ENCODE peak calls at places on chromosomes 12 and 14, in eight cellular contexts. One of them, this sample, is unnamed.
A peak's percentile ranks its signal among the peaks of the same experiment; 100 is the strongest.

GRCh38 chr12:93938317-93938716 is 210.1 kb upstream of the PLXNC1 start:
- DNase-seq in type B pancreatic cell: no peak
- DNase-seq in fibroblast of lung: no peak
- DNase-seq in AG04450: no peak
- DNase-seq in dorsolateral prefrontal cortex: no peak
- DNase-seq in pancreas: no peak
- DNase-seq in Calu3: no peak
- DNase-seq in thyroid gland: no peak
- DNase-seq in this sample: no peak

GRCh38 chr12:94643585-94643984 is 6.8 kb downstream of the TMCC3 start:
- DNase-seq in fibroblast of lung: no peak
- DNase-seq in type B pancreatic cell: no peak
- DNase-seq in pancreas: no peak
- DNase-seq in AG04450: no peak
- DNase-seq in Calu3: no peak
- DNase-seq in dorsolateral prefrontal cortex: no peak
- DNase-seq in thyroid gland: no peak
- DNase-seq in this sample: no peak

GRCh38 chr12:31387466-31387865 is 61.5 kb upstream of the SINHCAF start:
- DNase-seq in dorsolateral prefrontal cortex: peak; percentile 49
- DNase-seq in AG04450: no peak
- DNase-seq in Calu3: no peak
- DNase-seq in pancreas: no peak
- DNase-seq in thyroid gland: no peak
- DNase-seq in type B pancreatic cell: no peak
- DNase-seq in fibroblast of lung: no peak
- DNase-seq in this sample: no peak

GRCh38 chr14:72752034-72752412 is 141.9 kb downstream of the DPF3 start:
- DNase-seq in dorsolateral prefrontal cortex: no peak
- DNase-seq in type B pancreatic cell: no peak
- DNase-seq in Calu3: no peak
- DNase-seq in pancreas: no peak
- DNase-seq in AG04450: no peak
- DNase-seq in thyroid gland: no peak
- DNase-seq in fibroblast of lung: no peak
- DNase-seq in this sample: no peak

GRCh38 chr14:69506241-69506595 is 21.7 kb downstream of the PLEKHD1 start:
- DNase-seq in type B pancreatic cell: no peak
- DNase-seq in thyroid gland: no peak
- DNase-seq in Calu3: no peak
- DNase-seq in dorsolateral prefrontal cortex: no peak
- DNase-seq in AG04450: no peak
- DNase-seq in fibroblast of lung: no peak
- DNase-seq in pancreas: no peak
- DNase-seq in this sample: no peak

GRCh38 chr12:26271889-26272492 is 76.6 kb downstream of the SSPN start:
- DNase-seq in type B pancreatic cell: no peak
- DNase-seq in fibroblast of lung: peak; percentile 86
- DNase-seq in pancreas: peak; percentile 87
- DNase-seq in thyroid gland: peak; percentile 83
- DNase-seq in AG04450: peak; percentile 86
- DNase-seq in dorsolateral prefrontal cortex: no peak
- DNase-seq in Calu3: peak; percentile 91
- DNase-seq in this sample: no peak

GRCh38 chr12:46983959-46984833 is 95.2 kb upstream of the PCED1B start:
- DNase-seq in type B pancreatic cell: no peak
- DNase-seq in dorsolateral prefrontal cortex: no peak
- DNase-seq in thyroid gland: no peak
- DNase-seq in Calu3: peak; percentile 20
- DNase-seq in fibroblast of lung: peak; percentile 75
- DNase-seq in AG04450: peak; percentile 29
- DNase-seq in pancreas: no peak
- DNase-seq in this sample: no peak

GRCh38 chr12:113259499-113259953 is 38.3 kb downstream of the TPCN1 start:
- DNase-seq in thyroid gland: peak; percentile 91
- DNase-seq in fibroblast of lung: peak; percentile 62
- DNase-seq in type B pancreatic cell: no peak
- DNase-seq in dorsolateral prefrontal cortex: peak; percentile 39
- DNase-seq in Calu3: no peak
- DNase-seq in AG04450: no peak
- DNase-seq in pancreas: peak; percentile 53
- DNase-seq in this sample: no peak

GRCh38 chr12:57111046-57111698 is at the start of gene STAT6:
- DNase-seq in type B pancreatic cell: no peak
- DNase-seq in fibroblast of lung: peak; percentile 90
- DNase-seq in AG04450: no peak
- DNase-seq in dorsolateral prefrontal cortex: no peak
- DNase-seq in pancreas: peak; percentile 79
- DNase-seq in thyroid gland: peak; percentile 80
- DNase-seq in Calu3: peak; percentile 81
- DNase-seq in this sample: peak; percentile 64

GRCh38 chr12:106840217-106840616 is 65.7 kb downstream of the RIC8B start:
- DNase-seq in thyroid gland: peak; percentile 43
- DNase-seq in dorsolateral prefrontal cortex: no peak
- DNase-seq in type B pancreatic cell: no peak
- DNase-seq in Calu3: peak; percentile 36
- DNase-seq in AG04450: peak; percentile 30
- DNase-seq in fibroblast of lung: peak; percentile 46
- DNase-seq in pancreas: no peak
- DNase-seq in this sample: no peak

GRCh38 chr12:91327889-91328288 is 145.3 kb upstream of the DCN start:
- DNase-seq in AG04450: no peak
- DNase-seq in fibroblast of lung: peak; percentile 65
- DNase-seq in Calu3: no peak
- DNase-seq in dorsolateral prefrontal cortex: no peak
- DNase-seq in type B pancreatic cell: no peak
- DNase-seq in pancreas: no peak
- DNase-seq in thyroid gland: no peak
- DNase-seq in this sample: no peak

GRCh38 chr12:110012659-110013058 is 13.4 kb downstream of the ANKRD13A start:
- DNase-seq in AG04450: no peak
- DNase-seq in fibroblast of lung: no peak
- DNase-seq in pancreas: no peak
- DNase-seq in dorsolateral prefrontal cortex: no peak
- DNase-seq in type B pancreatic cell: no peak
- DNase-seq in thyroid gland: no peak
- DNase-seq in Calu3: no peak
- DNase-seq in this sample: no peak

GRCh38 chr12:110010853-110011835 is 11.9 kb downstream of the ANKRD13A start:
- DNase-seq in fibroblast of lung: no peak
- DNase-seq in AG04450: no peak
- DNase-seq in thyroid gland: peak; percentile 68
- DNase-seq in dorsolateral prefrontal cortex: no peak
- DNase-seq in Calu3: no peak
- DNase-seq in pancreas: no peak
- DNase-seq in type B pancreatic cell: no peak
- DNase-seq in this sample: no peak

GRCh38 chr12:110020956-110021355 is 21.7 kb downstream of the ANKRD13A start:
- DNase-seq in thyroid gland: no peak
- DNase-seq in dorsolateral prefrontal cortex: no peak
- DNase-seq in Calu3: no peak
- DNase-seq in pancreas: no peak
- DNase-seq in AG04450: no peak
- DNase-seq in type B pancreatic cell: no peak
- DNase-seq in fibroblast of lung: no peak
- DNase-seq in this sample: no peak

GRCh38 chr12:110012137-110012536 is 12.9 kb downstream of the ANKRD13A start:
- DNase-seq in dorsolateral prefrontal cortex: no peak
- DNase-seq in Calu3: peak; percentile 34
- DNase-seq in pancreas: no peak
- DNase-seq in AG04450: no peak
- DNase-seq in type B pancreatic cell: no peak
- DNase-seq in thyroid gland: peak; percentile 97
- DNase-seq in fibroblast of lung: peak; percentile 35
- DNase-seq in this sample: peak; percentile 60

GRCh38 chr12:110015132-110015531 is 15.9 kb downstream of the ANKRD13A start:
- DNase-seq in type B pancreatic cell: no peak
- DNase-seq in AG04450: no peak
- DNase-seq in Calu3: no peak
- DNase-seq in dorsolateral prefrontal cortex: no peak
- DNase-seq in thyroid gland: no peak
- DNase-seq in fibroblast of lung: no peak
- DNase-seq in pancreas: no peak
- DNase-seq in this sample: no peak
- TF ChIP-seq CTCF in type B pancreatic cell: no peak
- TF ChIP-seq CTCF in AG04450: no peak
- TF ChIP-seq CTCF in Calu3: no peak
- TF ChIP-seq CTCF in dorsolateral prefrontal cortex: no peak
- TF ChIP-seq CTCF in thyroid gland: no peak
- TF ChIP-seq CTCF in fibroblast of lung: no peak
- TF ChIP-seq CTCF in pancreas: no peak
- TF ChIP-seq CTCF in this sample: no peak

GRCh38 chr12:109302358-109302757 is 6.7 kb downstream of the FOXN4 start:
- DNase-seq in thyroid gland: no peak
- DNase-seq in Calu3: no peak
- DNase-seq in AG04450: no peak
- DNase-seq in fibroblast of lung: no peak
- DNase-seq in pancreas: no peak
- DNase-seq in dorsolateral prefrontal cortex: no peak
- DNase-seq in type B pancreatic cell: no peak
- DNase-seq in this sample: no peak
- TF ChIP-seq CTCF in thyroid gland: no peak
- TF ChIP-seq CTCF in Calu3: peak; percentile 36
- TF ChIP-seq CTCF in AG04450: no peak
- TF ChIP-seq CTCF in fibroblast of lung: no peak
- TF ChIP-seq CTCF in pancreas: no peak
- TF ChIP-seq CTCF in dorsolateral prefrontal cortex: no peak
- TF ChIP-seq CTCF in type B pancreatic cell: peak; percentile 32
- TF ChIP-seq CTCF in this sample: no peak

GRCh38 chr14:71536927-71537772 is 395.1 kb upstream of the RGS6 start:
- DNase-seq in fibroblast of lung: no peak
- DNase-seq in pancreas: no peak
- DNase-seq in type B pancreatic cell: no peak
- DNase-seq in Calu3: no peak
- DNase-seq in AG04450: no peak
- DNase-seq in dorsolateral prefrontal cortex: no peak
- DNase-seq in thyroid gland: no peak
- DNase-seq in this sample: no peak

GRCh38 chr14:71539660-71540285 is 392.5 kb upstream of the RGS6 start:
- DNase-seq in type B pancreatic cell: no peak
- DNase-seq in dorsolateral prefrontal cortex: peak; percentile 56
- DNase-seq in Calu3: no peak
- DNase-seq in fibroblast of lung: no peak
- DNase-seq in AG04450: no peak
- DNase-seq in thyroid gland: no peak
- DNase-seq in pancreas: no peak
- DNase-seq in this sample: no peak

GRCh38 chr14:71538949-71539659 is 393.1 kb upstream of the RGS6 start:
- DNase-seq in AG04450: no peak
- DNase-seq in pancreas: no peak
- DNase-seq in thyroid gland: no peak
- DNase-seq in dorsolateral prefrontal cortex: no peak
- DNase-seq in Calu3: no peak
- DNase-seq in fibroblast of lung: peak; percentile 77
- DNase-seq in type B pancreatic cell: no peak
- DNase-seq in this sample: no peak

GRCh38 chr14:71536015-71536535 is 396.2 kb upstream of the RGS6 start:
- DNase-seq in AG04450: no peak
- DNase-seq in dorsolateral prefrontal cortex: no peak
- DNase-seq in pancreas: no peak
- DNase-seq in fibroblast of lung: no peak
- DNase-seq in thyroid gland: no peak
- DNase-seq in Calu3: no peak
- DNase-seq in type B pancreatic cell: no peak
- DNase-seq in this sample: no peak

DNA sequence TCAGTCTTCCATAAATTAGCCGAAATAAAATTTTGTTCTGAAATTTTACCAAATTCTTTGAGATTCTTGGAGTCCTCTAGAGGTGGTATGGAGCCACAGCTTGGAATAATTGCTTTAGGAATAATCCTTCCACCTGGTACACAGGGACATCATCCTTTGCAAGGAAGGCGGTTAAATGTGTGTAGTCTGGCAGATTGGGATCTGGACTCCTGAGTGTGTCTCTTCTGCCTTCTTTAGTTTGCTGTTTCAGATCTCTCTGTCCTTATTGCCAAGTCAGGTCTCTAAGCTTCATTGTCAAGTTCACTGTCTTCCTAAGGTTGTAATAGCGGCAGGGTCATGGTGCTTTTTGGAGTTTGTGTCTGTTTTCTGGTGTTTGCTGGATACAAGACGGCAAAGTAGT is 393.9 kb upstream of the RGS6 start:
- DNase-seq in pancreas: no peak
- DNase-seq in thyroid gland: no peak
- DNase-seq in AG04450: no peak
- DNase-seq in dorsolateral prefrontal cortex: no peak
- DNase-seq in type B pancreatic cell: no peak
- DNase-seq in Calu3: no peak
- DNase-seq in fibroblast of lung: no peak
- DNase-seq in this sample: no peak
- TF ChIP-seq CTCF in pancreas: no peak
- TF ChIP-seq CTCF in thyroid gland: no peak
- TF ChIP-seq CTCF in AG04450: no peak
- TF ChIP-seq CTCF in dorsolateral prefrontal cortex: no peak
- TF ChIP-seq CTCF in type B pancreatic cell: no peak
- TF ChIP-seq CTCF in Calu3: no peak
- TF ChIP-seq CTCF in fibroblast of lung: no peak
- TF ChIP-seq CTCF in this sample: no peak

GRCh38 chr12:65672441-65672840 is 151.8 kb upstream of the HMGA2 start:
- DNase-seq in Calu3: no peak
- DNase-seq in pancreas: no peak
- DNase-seq in dorsolateral prefrontal cortex: no peak
- DNase-seq in AG04450: no peak
- DNase-seq in type B pancreatic cell: no peak
- DNase-seq in fibroblast of lung: no peak
- DNase-seq in thyroid gland: no peak
- DNase-seq in this sample: no peak

GRCh38 chr12:65673291-65673690 is 151.0 kb upstream of the HMGA2 start:
- DNase-seq in pancreas: no peak
- DNase-seq in fibroblast of lung: no peak
- DNase-seq in thyroid gland: no peak
- DNase-seq in AG04450: no peak
- DNase-seq in Calu3: no peak
- DNase-seq in type B pancreatic cell: no peak
- DNase-seq in dorsolateral prefrontal cortex: no peak
- DNase-seq in this sample: no peak

GRCh38 chr12:65675141-65675621 is 149.1 kb upstream of the HMGA2 start:
- DNase-seq in AG04450: peak; percentile 56
- DNase-seq in dorsolateral prefrontal cortex: no peak
- DNase-seq in type B pancreatic cell: no peak
- DNase-seq in Calu3: no peak
- DNase-seq in pancreas: no peak
- DNase-seq in fibroblast of lung: peak; percentile 93
- DNase-seq in thyroid gland: no peak
- DNase-seq in this sample: no peak

GRCh38 chr12:65670775-65671174 is 153.5 kb upstream of the HMGA2 start:
- DNase-seq in Calu3: no peak
- DNase-seq in type B pancreatic cell: no peak
- DNase-seq in dorsolateral prefrontal cortex: no peak
- DNase-seq in AG04450: no peak
- DNase-seq in fibroblast of lung: no peak
- DNase-seq in pancreas: no peak
- DNase-seq in thyroid gland: no peak
- DNase-seq in this sample: no peak

DNA sequence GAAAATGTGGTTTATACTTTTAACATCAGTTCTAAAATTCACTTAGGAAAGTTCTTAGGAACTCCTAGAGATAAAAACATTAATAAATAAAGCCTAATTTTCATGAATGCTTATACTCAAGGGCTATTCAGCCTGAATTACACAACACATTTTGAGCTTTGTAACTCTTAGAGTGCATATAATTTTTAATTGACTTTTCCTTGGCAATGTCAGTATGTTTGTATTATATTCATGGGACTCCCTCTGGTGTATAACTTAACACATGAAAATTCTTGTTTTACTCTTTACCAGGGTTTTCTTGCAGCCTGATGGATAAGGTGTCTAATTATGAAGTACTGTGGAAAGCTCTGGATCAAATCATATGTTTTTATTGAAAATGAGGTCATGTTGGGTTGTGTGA is 150.6 kb upstream of the HMGA2 start:
- DNase-seq in type B pancreatic cell: no peak
- DNase-seq in fibroblast of lung: peak; percentile 77
- DNase-seq in pancreas: no peak
- DNase-seq in dorsolateral prefrontal cortex: no peak
- DNase-seq in AG04450: no peak
- DNase-seq in thyroid gland: no peak
- DNase-seq in Calu3: no peak
- DNase-seq in this sample: no peak
- TF ChIP-seq CTCF in type B pancreatic cell: no peak
- TF ChIP-seq CTCF in fibroblast of lung: peak; percentile 27
- TF ChIP-seq CTCF in pancreas: no peak
- TF ChIP-seq CTCF in dorsolateral prefrontal cortex: no peak
- TF ChIP-seq CTCF in AG04450: peak; percentile 29
- TF ChIP-seq CTCF in thyroid gland: peak; percentile 19
- TF ChIP-seq CTCF in Calu3: no peak
- TF ChIP-seq CTCF in this sample: no peak